ENCODE peak calls at places on chromosomes 13 and 19, in nine cellular contexts. C, Z, H, O, I, L, W, Q and T are unnamed samples.

GRCh38 chr19:28242317-28242927 is 970.5 kb downstream of the UQCRFS1 start:
- DNase-seq in W (no peak), L (peak), O (peak), I (no peak), Q (no peak), H (peak), Z (peak), C (peak), T (peak)

GRCh38 chr13:50909605-50910482 is at the start of gene RNASEH2B:
- DNase-seq in L (peak), O (peak), Z (peak), W (peak), C (peak), Q (peak), H (peak), I (peak), T (no peak)

GRCh38 chr13:78029891-78030290 is 111.3 kb upstream of the EDNRB start:
- DNase-seq in Q (no peak), H (no peak), L (no peak), I (no peak), W (no peak), C (no peak), O (no peak), Z (no peak), T (no peak)

GRCh38 chr19:54648129-54648528 is 14.7 kb upstream of the LILRB4 start:
- DNase-seq in I (no peak), H (no peak), Q (no peak), W (no peak), Z (no peak), L (no peak), O (no peak), C (no peak), T (no peak)

GRCh38 chr19:50843205-50843604 is 9.8 kb upstream of the KLK15 start:
- DNase-seq in C (no peak), O (no peak), Q (no peak), H (no peak), L (no peak), Z (no peak), W (no peak), I (no peak), T (no peak)

GRCh38 chr13:27869436-27870090 is 50.2 kb upstream of the PDX1 start:
- DNase-seq in O (no peak), I (no peak), C (no peak), H (no peak), L (no peak), Q (no peak), W (no peak), Z (no peak), T (no peak)

GRCh38 chr13:94431987-94432386 is 47.5 kb downstream of the DCT start:
- DNase-seq in H (peak), I (no peak), C (no peak), W (no peak), Q (no peak), L (no peak), O (no peak), Z (no peak), T (no peak)

GRCh38 chr13:40814803-40815202 is 25.4 kb downstream of the SLC25A15 start:
- DNase-seq in I (peak), C (no peak), L (no peak), W (no peak), Q (peak), O (peak), H (no peak), Z (peak), T (no peak)

GRCh38 chr19:42255766-42256750 is 1.1 kb upstream of the ERF start:
- DNase-seq in W (peak), Z (peak), O (peak), H (no peak), L (no peak), Q (peak), C (peak), I (peak), T (no peak)

GRCh38 chr19:46546194-46546896 is 50.7 kb upstream of the PNMA8B start:
- DNase-seq in Q (peak), W (peak), L (peak), H (peak), C (peak), I (peak), Z (peak), O (peak), T (no peak)

GRCh38 chr19:5801796-5802616 is 2.9 kb upstream of the NRTN start:
- DNase-seq in Q (peak), C (peak), W (peak), L (no peak), O (peak), Z (peak), I (peak), H (no peak), T (no peak)

GRCh38 chr19:7691497-7691896 is 10.4 kb downstream of the FCER2 start:
- DNase-seq in I (no peak), Z (no peak), C (no peak), H (no peak), L (no peak), W (no peak), O (no peak), Q (no peak), T (no peak)

GRCh38 chr13:110329798-110330461 is 22.8 kb downstream of the COL4A2 start:
- DNase-seq in L (no peak), H (no peak), Z (peak), W (no peak), I (peak), Q (no peak), O (peak), C (no peak), T (no peak)

GRCh38 chr13:51158923-51159322 is 47.8 kb upstream of the C13orf42 start:
- DNase-seq in H (no peak), L (no peak), Z (peak), O (peak), C (no peak), Q (no peak), W (no peak), I (no peak), T (no peak)

GRCh38 chr19:54021363-54021762 is 29.9 kb downstream of the CACNG6 start:
- DNase-seq in C (no peak), H (no peak), Z (no peak), Q (no peak), O (no peak), W (no peak), L (no peak), I (no peak), T (no peak)

GRCh38 chr19:31461814-31462539 is 112.7 kb upstream of the TSHZ3 start:
- DNase-seq in O (peak), W (no peak), I (no peak), Q (peak), Z (peak), H (no peak), C (no peak), L (no peak), T (no peak)

GRCh38 chr13:95288899-95289500 is 12.3 kb downstream of the ABCC4 start:
- DNase-seq in O (peak), W (no peak), Q (peak), H (no peak), L (no peak), Z (no peak), I (no peak), C (no peak), T (no peak)

GRCh38 chr19:17227798-17228367 is 1.9 kb downstream of the OCEL1 start:
- DNase-seq in C (no peak), Q (no peak), L (no peak), Z (no peak), I (no peak), O (no peak), W (no peak), H (no peak), T (no peak)

GRCh38 chr19:44607049-44607448 is 6.3 kb upstream of the IGSF23 start:
- DNase-seq in O (peak), C (no peak), L (no peak), I (peak), W (no peak), H (no peak), Z (peak), Q (peak), T (no peak)

GRCh38 chr19:50358483-50359431 is 6.7 kb downstream of the NAPSA start:
- DNase-seq in I (peak), C (no peak), L (peak), H (peak), Z (peak), O (peak), Q (no peak), W (peak), T (no peak)

GRCh38 chr19:10292206-10292788 is 2.5 kb downstream of the ICAM5 start:
- DNase-seq in C (peak), Q (peak), H (no peak), L (peak), W (peak), O (no peak), I (peak), Z (peak), T (peak)

GRCh38 chr13:112783135-112783945 is 93.5 kb downstream of the ATP11A start:
- DNase-seq in Z (peak), L (no peak), I (peak), Q (peak), W (no peak), C (no peak), O (peak), H (no peak), T (no peak)

GRCh38 chr19:48878219-48879024 is 6.2 kb downstream of the PPP1R15A start:
- DNase-seq in C (no peak), O (peak), Q (peak), Z (peak), I (peak), H (no peak), L (no peak), W (no peak), T (no peak)

GRCh38 chr19:56372281-56372680 is 21.1 kb downstream of the ZNF582 start:
- DNase-seq in L (no peak), C (no peak), Q (no peak), W (no peak), I (no peak), Z (peak), O (peak), H (no peak), T (no peak)

GRCh38 chr19:17205237-17206140 is 9.7 kb upstream of the USE1 start:
- DNase-seq in W (no peak), H (peak), C (peak), Z (peak), O (peak), Q (peak), L (peak), I (peak), T (no peak)

GRCh38 chr13:52665325-52665724 is 12.7 kb downstream of the SUGT1 start:
- DNase-seq in Z (peak), L (no peak), Q (peak), C (no peak), H (no peak), O (peak), I (peak), W (no peak), T (no peak)

GRCh38 chr13:34816543-34816942 is 125.5 kb upstream of the NBEA start:
- DNase-seq in Z (peak), L (no peak), C (no peak), I (no peak), Q (peak), W (no peak), O (peak), H (no peak), T (no peak)

GRCh38 chr13:64446372-64446771 is 2783.8 kb downstream of the PCDH9 start:
- DNase-seq in L (peak), O (no peak), Q (no peak), C (no peak), Z (no peak), W (no peak), I (no peak), H (no peak), T (no peak)

GRCh38 chr19:16155128-16155527 is 11.6 kb downstream of the HSH2D start:
- DNase-seq in L (no peak), W (no peak), Q (no peak), I (no peak), O (no peak), H (no peak), Z (no peak), C (no peak), T (no peak)

GRCh38 chr19:54473071-54473941 is at the start of gene CDC42EP5:
- DNase-seq in I (peak), H (no peak), Z (peak), L (no peak), C (peak), Q (peak), W (peak), O (peak), T (no peak)

GRCh38 chr13:50721664-50721976 is 121.9 kb downstream of the DLEU7 start:
- DNase-seq in C (no peak), H (no peak), Q (no peak), O (no peak), Z (no peak), W (no peak), L (no peak), I (no peak), T (no peak)

GRCh38 chr13:91133941-91134772 is 213.3 kb upstream of the MIR17HG start:
- DNase-seq in Z (peak), H (peak), O (peak), Q (peak), L (peak), C (peak), W (no peak), I (peak), T (peak)

GRCh38 chr13:44578064-44578394 is 1.9 kb upstream of the TSC22D1 start:
- DNase-seq in O (peak), H (no peak), Z (peak), C (no peak), L (no peak), W (no peak), Q (no peak), I (no peak), T (peak)

GRCh38 chr19:15443325-15443724 is 6.4 kb downstream of the WIZ start:
- DNase-seq in C (no peak), Q (no peak), L (no peak), Z (no peak), I (no peak), H (no peak), O (no peak), W (no peak), T (no peak)

GRCh38 chr13:96958286-96958891 is 35.9 kb downstream of the OXGR1 start:
- DNase-seq in I (peak), C (no peak), W (no peak), H (no peak), Q (peak), Z (peak), L (peak), O (peak), T (peak)

GRCh38 chr19:40933025-40933424 is 51.0 kb upstream of the CYP2A7 start:
- DNase-seq in Z (no peak), C (peak), L (no peak), W (no peak), Q (no peak), O (no peak), I (no peak), H (no peak), T (peak)

GRCh38 chr19:19594371-19594770 is 24.1 kb downstream of the PBX4 start:
- DNase-seq in C (no peak), I (no peak), W (no peak), L (no peak), H (no peak), O (no peak), Z (no peak), Q (no peak), T (no peak)

GRCh38 chr19:58569943-58570670 is 3.0 kb downstream of the MZF1 start:
- DNase-seq in H (peak), W (peak), Q (no peak), I (no peak), Z (no peak), C (no peak), O (no peak), L (no peak), T (no peak)

GRCh38 chr13:112333756-112334543 is 42.2 kb upstream of the SPACA7 start:
- DNase-seq in W (peak), O (peak), Q (no peak), L (no peak), C (no peak), I (no peak), Z (peak), H (no peak), T (no peak)

DNA sequence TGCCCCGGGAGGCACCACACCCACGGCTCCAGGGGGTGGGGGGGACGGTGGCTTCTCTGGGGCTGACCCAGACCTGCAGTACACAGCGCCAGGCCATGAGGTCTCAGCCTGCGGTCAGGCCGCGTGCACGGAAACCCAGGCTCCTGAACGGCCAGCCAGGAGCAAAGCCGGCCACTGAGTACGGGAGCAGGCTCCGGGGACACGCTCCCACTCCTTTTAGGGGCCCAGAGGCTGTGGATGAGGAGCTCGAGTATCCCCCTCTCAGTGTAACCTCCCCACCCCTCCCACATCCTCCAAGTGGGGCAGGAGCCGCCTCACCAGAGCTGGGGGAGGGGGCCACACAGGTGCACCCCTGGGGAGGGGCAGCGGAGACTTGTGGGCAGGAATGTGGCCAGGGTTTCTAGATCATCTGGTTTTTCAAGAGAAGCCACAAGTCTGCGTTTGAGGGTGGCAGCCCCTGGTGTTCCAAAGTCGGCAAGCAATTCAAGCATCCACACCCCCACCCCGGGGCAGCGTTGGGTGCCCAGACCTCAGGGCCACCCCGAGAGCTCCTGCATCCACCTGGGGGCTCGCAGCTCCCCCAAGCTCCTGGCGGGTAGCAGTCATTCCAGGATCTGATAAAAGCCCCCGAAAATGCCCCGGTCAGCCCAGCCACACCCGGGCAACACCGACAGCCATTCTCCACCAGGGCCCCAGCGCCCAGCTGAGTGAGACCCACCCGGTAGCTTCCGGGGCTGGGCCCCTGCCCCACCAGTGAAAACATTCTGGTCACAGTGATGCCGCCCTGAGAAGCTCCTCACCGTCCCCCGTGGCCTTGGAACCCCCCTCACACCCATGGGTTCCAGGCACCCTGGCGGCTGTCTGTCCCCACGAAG is 6.1 kb downstream of the SBNO2 start:
- DNase-seq in C (no peak), L (no peak), W (peak), H (peak), Z (no peak), O (no peak), I (no peak), Q (no peak), T (no peak)
- H3K9ac ChIP-seq in C (no peak), L (no peak), W (no peak), H (no peak), Z (peak), O (peak), I (peak), Q (peak), T (peak)

GRCh38 chr19:2717638-2718541 is 3.3 kb downstream of the DIRAS1 start:
- DNase-seq in Z (no peak), I (no peak), H (no peak), W (peak), O (no peak), C (no peak), Q (no peak), L (no peak), T (no peak)

GRCh38 chr19:2721570-2722540 is 683 bp upstream of the DIRAS1 start:
- DNase-seq in H (no peak), O (no peak), L (no peak), W (peak), Z (no peak), Q (no peak), I (no peak), C (no peak), T (no peak)

GRCh38 chr19:2719232-2719735 is 1.9 kb downstream of the DIRAS1 start:
- DNase-seq in W (no peak), O (no peak), C (no peak), I (no peak), H (no peak), L (no peak), Z (no peak), Q (no peak), T (no peak)

GRCh38 chr19:2720777-2721569 is at the start of gene DIRAS1:
- DNase-seq in Z (peak), C (peak), H (no peak), L (no peak), W (peak), Q (no peak), O (no peak), I (no peak), T (no peak)

GRCh38 chr19:2719910-2720776 is 1.0 kb downstream of the DIRAS1 start:
- DNase-seq in I (peak), Q (peak), L (no peak), Z (peak), W (peak), H (no peak), C (peak), O (peak), T (no peak)
- H3K9ac ChIP-seq in I (no peak), Q (peak), L (no peak), Z (peak), W (no peak), H (no peak), C (no peak), O (peak), T (peak)

DNA sequence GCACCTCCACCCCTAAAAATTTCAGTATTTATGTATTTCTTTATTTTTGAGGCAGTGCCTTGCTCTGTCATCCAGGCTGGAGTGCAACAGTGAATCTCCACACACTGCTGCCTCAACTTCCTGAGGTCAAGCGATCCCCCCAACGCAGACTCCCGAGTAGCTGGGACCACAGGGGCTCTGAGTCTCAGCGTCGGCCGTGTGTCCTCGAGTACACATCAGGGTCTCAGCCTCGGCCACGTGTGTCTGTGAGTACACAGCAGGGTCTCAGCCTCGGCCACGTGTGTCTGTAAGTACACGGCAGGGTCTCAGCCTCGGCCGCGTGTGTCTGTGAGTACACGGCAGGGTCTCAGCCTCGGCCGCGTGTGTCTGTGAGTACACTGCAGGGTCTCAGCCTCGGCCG is 21.2 kb downstream of the C2CD4C start:
- DNase-seq in W (no peak), I (no peak), L (no peak), Z (no peak), O (no peak), Q (no peak), H (no peak), C (no peak), T (no peak)
- H3K9ac ChIP-seq in W (no peak), I (no peak), L (no peak), Z (no peak), O (no peak), Q (no peak), H (no peak), C (no peak), T (peak)

GRCh38 chr13:98265669-98266551 is 88.8 kb upstream of the RNF113B start:
- DNase-seq in I (peak), L (no peak), W (peak), O (peak), Q (peak), Z (peak), H (no peak), C (no peak), T (no peak)

GRCh38 chr13:98264877-98265276 is 87.8 kb upstream of the RNF113B start:
- DNase-seq in O (no peak), H (no peak), L (no peak), Z (no peak), W (no peak), I (no peak), C (no peak), Q (no peak), T (no peak)

GRCh38 chr13:98263841-98264240 is 86.8 kb upstream of the RNF113B start:
- DNase-seq in Q (no peak), H (no peak), L (no peak), C (no peak), O (no peak), I (no peak), W (no peak), Z (no peak), T (no peak)

GRCh38 chr13:98269386-98269785 is 92.3 kb upstream of the RNF113B start:
- DNase-seq in O (no peak), Q (no peak), L (no peak), Z (no peak), C (no peak), H (no peak), W (no peak), I (no peak), T (no peak)

GRCh38 chr13:98267080-98267912 is 90.2 kb upstream of the RNF113B start:
- DNase-seq in I (peak), W (no peak), H (no peak), Q (peak), C (no peak), L (no peak), Z (peak), O (peak), T (no peak)
- H3K9ac ChIP-seq in I (peak), W (no peak), H (no peak), Q (no peak), C (no peak), L (no peak), Z (no peak), O (no peak), T (no peak)